ENCODE peak calls at places on chromosomes 7 and 10, in eight cellular contexts. K is chondrocyte, U is pancreas, A is WTC11, Z is lower lobe of right lung, O is GM13976, M is HFFc6, I is transverse colon. Q is an unnamed sample.

GRCh38 chr7:114081606-114082425 is 163.0 kb upstream of the PPP1R3A start:
- DNase-seq in K (no peak), U (no peak), A (no peak), Z (no peak), O (peak; percentile 54), M (peak; percentile 48), I (no peak), Q (peak; percentile 41)

GRCh38 chr7:1106783-1107421 is 19.0 kb downstream of the GPER1 start:
- DNase-seq in K (peak; percentile 81), U (peak; percentile 58), A (no peak), Z (peak; percentile 37), O (no peak), M (no peak), I (no peak), Q (no peak)

GRCh38 chr10:35600193-35600592 is 4.9 kb upstream of the GJD4 start:
- DNase-seq in K (no peak), U (no peak), A (no peak), Z (no peak), O (no peak), M (no peak), I (no peak), Q (no peak)

GRCh38 chr7:14073988-14074387 is 84.5 kb upstream of the ETV1 start:
- DNase-seq in K (no peak), U (no peak), A (no peak), Z (no peak), O (no peak), M (no peak), I (no peak), Q (no peak)

GRCh38 chr7:125563557-125563956 is 633.9 kb upstream of the POT1 start:
- DNase-seq in K (no peak), U (no peak), A (no peak), Z (peak; percentile 24), O (no peak), M (no peak), I (no peak), Q (no peak)

GRCh38 chr10:46272863-46273415 is 13.9 kb upstream of the ANTXRL start:
- DNase-seq in K (no peak), U (no peak), A (no peak), Z (no peak), O (no peak), M (no peak), I (no peak), Q (no peak)

GRCh38 chr10:4772202-4772570 is 53.8 kb upstream of the AKR1E2 start:
- DNase-seq in K (no peak), U (no peak), A (no peak), Z (no peak), O (no peak), M (no peak), I (no peak), Q (no peak)

GRCh38 chr10:71623098-71623985 is 96.2 kb downstream of the C10orf105 start:
- DNase-seq in K (no peak), U (no peak), A (peak; percentile 45), Z (no peak), O (no peak), M (peak; percentile 56), I (peak; percentile 26), Q (no peak)

GRCh38 chr10:61970182-61971015 is 68.9 kb downstream of the ARID5B start:
- DNase-seq in K (no peak), U (no peak), A (no peak), Z (no peak), O (no peak), M (no peak), I (no peak), Q (no peak)

GRCh38 chr10:69968830-69969229 is 83.8 kb upstream of the MACROH2A2 start:
- DNase-seq in K (no peak), U (no peak), A (peak; percentile 51), Z (no peak), O (no peak), M (no peak), I (no peak), Q (peak; percentile 18)

GRCh38 chr7:137454169-137455166 is 110.9 kb upstream of the PTN start:
- DNase-seq in K (no peak), U (no peak), A (no peak), Z (no peak), O (peak; percentile 30), M (peak; percentile 69), I (peak; percentile 13), Q (no peak)

GRCh38 chr7:70383947-70384475 is 747.9 kb upstream of the GALNT17 start:
- DNase-seq in K (no peak), U (no peak), A (no peak), Z (no peak), O (no peak), M (no peak), I (no peak), Q (no peak)

GRCh38 chr10:86349474-86349873 is 17.1 kb downstream of the GRID1 start:
- DNase-seq in K (peak; percentile 27), U (peak; percentile 10), A (peak; percentile 73), Z (peak; percentile 10), O (peak; percentile 56), M (no peak), I (no peak), Q (no peak)

DNA sequence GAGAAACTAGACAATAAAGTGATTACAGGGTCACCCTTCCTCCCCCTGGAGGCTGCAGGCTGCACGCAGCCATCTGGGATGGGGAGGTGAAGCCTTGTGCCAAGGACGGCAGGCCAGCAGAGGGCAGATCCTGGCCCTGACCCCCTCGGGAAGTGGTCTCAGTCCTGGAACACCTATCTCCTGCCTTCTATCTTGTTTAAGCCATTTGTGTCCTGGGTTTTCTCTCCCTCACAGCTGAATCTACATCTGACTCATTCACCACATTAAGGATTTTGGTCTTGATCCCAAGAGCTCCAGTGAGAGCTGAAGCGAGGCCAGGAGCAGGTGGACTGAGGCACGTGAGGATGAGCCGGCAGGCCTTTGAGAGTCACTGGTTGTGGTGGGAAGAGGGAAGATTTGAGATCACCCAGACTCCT is 16.4 kb upstream of the PARP12 start:
- DNase-seq in K (no peak), U (no peak), A (peak; percentile 66), Z (no peak), O (no peak), M (peak; percentile 57), I (no peak), Q (no peak)
- TF ChIP-seq CTCF in K (peak; percentile 35), U (no peak), A (no peak), Z (peak; percentile 19), O (no peak), M (peak; percentile 40), I (no peak), Q (peak; percentile 19)

GRCh38 chr7:96679886-96680285 is 29.8 kb downstream of the SEM1 start:
- DNase-seq in K (no peak), U (no peak), A (no peak), Z (no peak), O (no peak), M (no peak), I (no peak), Q (no peak)
- TF ChIP-seq CTCF in K (no peak), U (no peak), A (no peak), Z (no peak), O (no peak), M (no peak), I (no peak), Q (no peak)

DNA sequence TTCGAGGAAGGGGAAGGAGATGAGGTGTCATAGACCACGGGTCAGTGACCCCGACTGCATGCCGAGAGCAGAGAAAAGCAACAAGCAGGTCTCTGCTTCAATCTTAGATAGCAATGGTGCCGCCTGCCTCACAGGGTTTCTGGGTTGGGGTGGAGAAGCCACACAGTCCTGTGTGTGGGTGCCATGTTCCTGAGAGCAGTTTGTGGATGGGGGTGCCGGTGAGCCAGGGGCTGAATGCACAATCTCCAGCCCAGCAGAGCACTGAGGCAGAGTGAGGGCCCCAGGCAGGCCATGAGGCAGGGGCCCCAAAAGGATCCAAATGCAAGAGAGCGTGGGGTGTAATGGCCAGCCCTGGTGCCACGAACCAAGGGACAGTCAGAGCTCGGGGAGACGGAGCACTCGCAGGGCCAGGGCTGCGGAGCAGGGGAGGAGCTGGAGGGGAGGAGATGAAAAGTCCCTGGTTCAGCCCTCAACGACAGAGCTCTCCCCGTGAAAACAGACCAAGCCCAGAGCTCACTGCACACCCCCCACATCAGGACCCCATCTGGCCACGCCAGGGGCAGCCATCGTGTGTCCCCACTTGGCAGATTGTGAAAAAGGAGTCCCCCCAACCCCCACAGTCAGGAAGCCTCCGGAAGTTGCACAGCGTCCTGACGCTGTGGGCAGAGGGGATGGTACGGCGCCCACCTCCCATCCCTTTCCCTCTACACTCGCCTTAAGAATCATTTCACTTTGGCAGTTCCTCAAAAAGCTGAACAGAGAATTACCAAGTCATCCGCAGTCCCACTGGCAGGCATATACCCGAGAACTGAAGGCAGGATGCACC is 19.9 kb downstream of the WDR86 start:
- DNase-seq in K (peak; percentile 68), U (no peak), A (no peak), Z (peak; percentile 27), O (no peak), M (no peak), I (no peak), Q (no peak)
- TF ChIP-seq CTCF in K (no peak), U (no peak), A (no peak), Z (no peak), O (no peak), M (no peak), I (no peak), Q (no peak)

DNA sequence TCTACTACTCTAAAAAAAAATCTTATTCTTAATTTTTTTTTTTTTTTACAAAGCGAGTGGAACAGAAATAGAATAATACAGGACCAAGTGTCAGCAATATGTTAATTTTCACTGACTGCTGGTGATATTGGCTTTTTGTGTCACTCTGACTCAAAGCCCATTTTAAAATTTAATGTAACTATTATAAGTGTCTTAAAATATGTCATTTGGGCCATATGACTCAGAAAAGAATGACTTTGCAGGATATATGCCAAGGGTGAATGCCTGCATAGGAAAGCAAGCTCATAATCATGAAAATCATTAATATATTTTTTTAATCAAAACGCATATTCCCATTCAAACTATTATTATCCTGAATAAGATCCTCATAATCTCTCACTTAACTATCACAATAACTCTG is 149.2 kb downstream of the GNAT3 start:
- DNase-seq in K (no peak), U (no peak), A (no peak), Z (no peak), O (no peak), M (no peak), I (no peak), Q (no peak)
- TF ChIP-seq CTCF in K (no peak), U (no peak), A (no peak), Z (no peak), O (no peak), M (no peak), I (no peak), Q (no peak)

DNA sequence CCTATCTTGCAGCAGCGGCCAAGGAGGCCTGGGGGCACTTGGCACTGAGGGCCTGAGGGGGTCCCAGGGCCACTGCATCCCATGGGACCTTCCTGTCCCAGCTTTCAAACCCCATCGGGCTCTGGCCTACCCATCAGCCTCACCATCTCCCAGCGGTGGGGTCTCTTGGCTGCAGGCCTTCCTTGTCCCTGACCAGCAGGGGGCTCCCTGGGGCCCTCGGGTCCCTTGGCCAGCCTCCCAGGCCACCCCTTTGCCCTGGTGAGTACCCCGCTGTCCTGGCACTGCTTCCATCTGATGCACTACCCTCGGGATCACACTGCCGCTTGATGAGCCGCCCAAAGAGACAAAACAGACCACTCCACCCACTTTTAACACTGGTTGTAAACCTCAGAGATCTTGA is 43.5 kb downstream of the YKT6 start:
- DNase-seq in K (no peak), U (no peak), A (peak; percentile 65), Z (no peak), O (peak; percentile 86), M (no peak), I (no peak), Q (no peak)
- TF ChIP-seq CTCF in K (peak; percentile 72), U (no peak), A (peak; percentile 27), Z (peak; percentile 38), O (peak; percentile 78), M (peak; percentile 78), I (no peak), Q (peak; percentile 79)